ENCODE peak calls at places on chromosomes 1 and 21, in eight cellular contexts. L, O, P, R, N, G, Q and Y are unnamed samples.

GRCh38 chr1:154745286-154745731 is 124.8 kb downstream of the KCNN3 start:
- DNase-seq in L (no peak), O (no peak), P (no peak), R (no peak), N (no peak), G (no peak), Q (no peak), Y (no peak)

GRCh38 chr1:46173361-46173856 is 1.5 kb upstream of the TSPAN1 start:
- DNase-seq in L (no peak), O (no peak), P (no peak), R (no peak), N (no peak), G (peak), Q (no peak), Y (no peak)

GRCh38 chr1:63199666-63200065 is 122.7 kb upstream of the FOXD3 start:
- DNase-seq in L (no peak), O (no peak), P (no peak), R (no peak), N (no peak), G (no peak), Q (no peak), Y (no peak)

GRCh38 chr1:14996133-14997050 is 157.2 kb upstream of the TMEM51 start:
- DNase-seq in L (peak), O (peak), P (no peak), R (no peak), N (no peak), G (peak), Q (no peak), Y (no peak)

GRCh38 chr21:28421716-28422480 is 570.8 kb downstream of the LTN1 start:
- DNase-seq in L (no peak), O (no peak), P (no peak), R (no peak), N (no peak), G (peak), Q (no peak), Y (peak)

GRCh38 chr1:116403506-116404136 is 30.6 kb downstream of the ATP1A1 start:
- DNase-seq in L (no peak), O (no peak), P (no peak), R (no peak), N (no peak), G (no peak), Q (no peak), Y (no peak)

GRCh38 chr1:19863804-19864203 is 18.4 kb upstream of the OTUD3 start:
- DNase-seq in L (no peak), O (peak), P (no peak), R (no peak), N (no peak), G (peak), Q (no peak), Y (peak)

GRCh38 chr1:115183158-115183557 is 93.9 kb upstream of the TSPAN2 start:
- DNase-seq in L (peak), O (no peak), P (no peak), R (no peak), N (no peak), G (no peak), Q (no peak), Y (no peak)

GRCh38 chr1:6025269-6026094 is 20.2 kb upstream of the KCNAB2 start:
- DNase-seq in L (no peak), O (no peak), P (no peak), R (no peak), N (no peak), G (peak), Q (no peak), Y (no peak)

GRCh38 chr1:109295712-109296415 is 10.9 kb downstream of the MYBPHL start:
- DNase-seq in L (no peak), O (no peak), P (no peak), R (no peak), N (no peak), G (no peak), Q (no peak), Y (no peak)

GRCh38 chr1:93813076-93813475 is 65.9 kb downstream of the DNTTIP2 start:
- DNase-seq in L (no peak), O (no peak), P (no peak), R (no peak), N (no peak), G (no peak), Q (no peak), Y (no peak)

GRCh38 chr21:38027901-38028300 is 111.6 kb upstream of the KCNJ6 start:
- DNase-seq in L (no peak), O (peak), P (no peak), R (no peak), N (no peak), G (peak), Q (no peak), Y (no peak)

GRCh38 chr1:221712776-221713431 is 29.0 kb downstream of the DUSP10 start:
- DNase-seq in L (no peak), O (no peak), P (no peak), R (no peak), N (no peak), G (peak), Q (no peak), Y (no peak)

GRCh38 chr1:63914706-63915105 is 140.9 kb downstream of the ROR1 start:
- DNase-seq in L (no peak), O (no peak), P (no peak), R (no peak), N (no peak), G (no peak), Q (no peak), Y (no peak)

GRCh38 chr21:32131960-32132359 is 146.9 kb downstream of the MIS18A start:
- DNase-seq in L (no peak), O (peak), P (no peak), R (no peak), N (no peak), G (peak), Q (no peak), Y (no peak)

GRCh38 chr1:167175901-167176300 is 44.8 kb upstream of the POU2F1 start:
- DNase-seq in L (no peak), O (no peak), P (no peak), R (no peak), N (no peak), G (peak), Q (no peak), Y (no peak)

GRCh38 chr1:68228833-68229232 is 3.5 kb downstream of the WLS start:
- DNase-seq in L (no peak), O (no peak), P (no peak), R (no peak), N (no peak), G (peak), Q (no peak), Y (peak)

GRCh38 chr1:3069491-3070303 is 694 bp downstream of the PRDM16 start:
- DNase-seq in L (no peak), O (no peak), P (peak), R (no peak), N (peak), G (peak), Q (peak), Y (peak)

GRCh38 chr21:42563261-42564045 is 49.8 kb downstream of the SLC37A1 start:
- DNase-seq in L (no peak), O (no peak), P (peak), R (no peak), N (no peak), G (no peak), Q (no peak), Y (no peak)

GRCh38 chr1:202580604-202581003 is 129.7 kb downstream of the SYT2 start:
- DNase-seq in L (no peak), O (no peak), P (no peak), R (no peak), N (no peak), G (peak), Q (no peak), Y (no peak)

GRCh38 chr1:201554167-201554600 is 15.3 kb downstream of the NAV1 start:
- DNase-seq in L (no peak), O (no peak), P (no peak), R (no peak), N (no peak), G (no peak), Q (no peak), Y (no peak)

GRCh38 chr1:245079021-245079609 is 75.7 kb upstream of the KIF26B start:
- DNase-seq in L (no peak), O (no peak), P (no peak), R (peak), N (peak), G (peak), Q (peak), Y (peak)

GRCh38 chr1:200364831-200365230 is 45.0 kb downstream of the ZNF281 start:
- DNase-seq in L (peak), O (no peak), P (no peak), R (no peak), N (no peak), G (peak), Q (no peak), Y (no peak)

GRCh38 chr1:32394141-32394889 is at the start of gene BSDC1:
- DNase-seq in L (peak), O (peak), P (peak), R (peak), N (peak), G (peak), Q (peak), Y (peak)

GRCh38 chr1:153610334-153611023 is 2.5 kb downstream of the S100A16 start:
- DNase-seq in L (no peak), O (no peak), P (no peak), R (no peak), N (no peak), G (peak), Q (no peak), Y (no peak)

GRCh38 chr1:201693019-201693372 is 136.0 kb upstream of the IPO9 start:
- DNase-seq in L (no peak), O (no peak), P (no peak), R (peak), N (peak), G (no peak), Q (peak), Y (no peak)

GRCh38 chr1:64754166-64754565 is 9.3 kb downstream of the RAVER2 start:
- DNase-seq in L (no peak), O (no peak), P (no peak), R (no peak), N (no peak), G (no peak), Q (no peak), Y (no peak)